ENCODE peak calls at places on chromosomes 1 and 21, in eight cellular contexts. M, H, S, J, Q, E, Y and X are unnamed samples.

GRCh38 chr1:118275716-118276115 is 90.7 kb upstream of the SPAG17 start:
- DNase-seq in Y (no peak), Q (no peak), H (no peak), S (no peak), J (no peak), E (no peak), M (no peak), X (no peak)

GRCh38 chr1:5690878-5691277 is 301.3 kb downstream of the NPHP4 start:
- DNase-seq in H (no peak), Q (no peak), S (no peak), Y (no peak), J (peak; percentile 35), E (no peak), M (no peak), X (no peak)

GRCh38 chr1:188365874-188366273 is 1537.1 kb downstream of the PLA2G4A start:
- DNase-seq in H (no peak), J (no peak), S (no peak), Q (no peak), E (no peak), M (no peak), Y (no peak), X (no peak)

GRCh38 chr1:214574598-214575411 is 23.4 kb upstream of the PTPN14 start:
- DNase-seq in E (no peak), J (no peak), Y (no peak), M (no peak), S (no peak), H (no peak), Q (no peak), X (no peak)

GRCh38 chr1:234997201-234998173 is 131.2 kb downstream of the TOMM20 start:
- DNase-seq in M (peak; percentile 100), H (peak; percentile 14), Y (no peak), E (peak; percentile 99), Q (peak; percentile 91), J (peak; percentile 95), S (no peak), X (no peak)

GRCh38 chr1:24481098-24481497 is 21.5 kb upstream of the RCAN3 start:
- DNase-seq in Y (peak; percentile 53), J (peak; percentile 29), Q (no peak), E (no peak), H (peak; percentile 70), M (no peak), S (no peak), X (peak; percentile 81)

GRCh38 chr21:42212261-42212660 is 6.7 kb upstream of the ABCG1 start:
- DNase-seq in Y (no peak), H (no peak), S (no peak), Q (no peak), M (no peak), J (no peak), E (no peak), X (no peak)

GRCh38 chr1:104195395-104195794 is 445.7 kb downstream of the AMY1C start:
- DNase-seq in E (no peak), M (no peak), J (no peak), H (no peak), Y (no peak), S (no peak), Q (no peak), X (no peak)

GRCh38 chr21:38567577-38568360 is 69.5 kb upstream of the ERG start:
- DNase-seq in H (no peak), S (no peak), J (no peak), E (no peak), Q (peak; percentile 1), Y (no peak), M (peak; percentile 17), X (no peak)

GRCh38 chr1:163747261-163747660 is 425.5 kb downstream of the NUF2 start:
- DNase-seq in Y (no peak), H (no peak), E (no peak), M (peak; percentile 60), Q (peak; percentile 47), J (no peak), S (no peak), X (no peak)

DNA sequence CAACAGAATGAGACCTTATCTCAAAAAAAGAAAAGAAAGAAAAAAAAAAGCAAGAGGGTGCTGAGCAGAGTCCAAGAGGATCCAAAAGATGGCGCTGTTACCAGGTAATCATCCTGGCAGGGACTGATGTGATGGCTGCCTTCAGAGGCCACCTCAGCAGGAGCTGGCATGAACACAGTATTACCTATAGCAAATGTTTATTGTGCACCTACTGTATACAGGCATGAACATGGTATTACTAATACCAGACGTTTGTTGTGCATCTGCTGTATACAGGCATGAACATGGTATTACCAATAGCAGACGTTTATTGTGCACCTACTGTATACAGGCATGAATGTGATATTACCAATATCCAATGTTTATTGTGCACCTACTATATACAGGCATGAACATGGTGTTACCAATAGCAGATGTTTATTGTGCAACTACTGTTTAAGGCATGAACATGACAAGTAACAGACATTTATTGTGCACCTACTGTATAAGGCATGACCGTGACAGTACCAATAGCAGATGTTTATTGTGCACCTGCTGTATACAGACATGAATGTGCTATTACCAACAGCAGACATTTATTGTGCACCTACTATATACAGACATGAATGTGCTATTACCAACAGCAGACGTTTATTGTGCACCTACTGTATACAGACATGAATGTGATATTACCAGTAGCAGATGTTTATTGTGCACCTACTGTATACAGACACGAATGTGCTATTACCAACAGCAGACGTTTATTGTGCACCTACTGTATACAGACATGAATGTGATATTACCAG is 115.1 kb upstream of the TMEM51 start:
- DNase-seq in M (no peak), Q (no peak), E (no peak), J (no peak), Y (no peak), S (no peak), H (no peak), X (no peak)
- TF ChIP-seq CTCF in M (peak; percentile 73), Q (peak; percentile 43), E (no peak), J (no peak), Y (peak; percentile 2), S (no peak), H (no peak), X (peak; percentile 20)

GRCh38 chr21:40618216-40618615 is 228.7 kb downstream of the DSCAM start:
- DNase-seq in M (no peak), Y (no peak), J (no peak), Q (no peak), H (no peak), E (no peak), S (no peak), X (no peak)

GRCh38 chr21:40622531-40622930 is 224.4 kb downstream of the DSCAM start:
- DNase-seq in H (no peak), J (no peak), Q (no peak), S (no peak), Y (no peak), M (no peak), E (no peak), X (no peak)

GRCh38 chr21:40620386-40621145 is 226.4 kb downstream of the DSCAM start:
- DNase-seq in M (no peak), Y (no peak), J (no peak), Q (no peak), E (no peak), H (no peak), S (no peak), X (no peak)

GRCh38 chr21:40625991-40626390 is 221.0 kb downstream of the DSCAM start:
- DNase-seq in E (no peak), S (no peak), Q (no peak), J (no peak), M (no peak), Y (no peak), H (no peak), X (no peak)

DNA sequence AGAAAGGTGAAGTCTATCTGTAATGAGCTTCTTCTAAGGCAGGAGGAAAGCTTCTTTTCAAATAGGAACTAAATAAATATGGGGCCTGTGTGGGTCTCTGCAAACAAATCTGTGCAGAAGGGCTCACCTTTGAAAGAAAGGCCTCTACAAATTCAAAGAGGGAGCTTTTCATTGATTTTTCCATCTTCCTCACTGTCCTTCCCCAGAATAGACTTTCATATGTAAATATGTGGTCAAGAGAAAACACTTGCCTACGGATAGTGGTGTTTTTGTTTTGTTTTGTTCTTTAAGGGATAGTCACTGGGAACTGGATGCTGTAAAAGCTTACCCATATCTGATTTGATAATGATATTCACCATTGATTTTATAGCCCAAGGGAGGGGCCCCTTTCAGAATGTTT is 223.4 kb downstream of the DSCAM start:
- DNase-seq in Y (no peak), S (no peak), M (no peak), Q (no peak), E (no peak), H (no peak), J (no peak), X (no peak)
- TF ChIP-seq CTCF in Y (no peak), S (no peak), M (no peak), Q (no peak), E (no peak), H (no peak), J (no peak), X (no peak)

GRCh38 chr1:91018006-91018405 is 3.8 kb downstream of the ZNF644 start:
- DNase-seq in S (no peak), H (no peak), E (no peak), J (no peak), Q (no peak), Y (no peak), M (no peak), X (peak; percentile 17)

GRCh38 chr1:91020486-91020885 is 1.3 kb downstream of the ZNF644 start:
- DNase-seq in H (no peak), J (no peak), E (no peak), Y (no peak), M (no peak), S (no peak), Q (no peak), X (no peak)

GRCh38 chr1:91021686-91022517 is at the start of gene ZNF644:
- DNase-seq in J (peak; percentile 91), E (peak; percentile 52), M (peak; percentile 88), Q (peak; percentile 52), Y (peak; percentile 84), S (peak; percentile 79), H (peak; percentile 94), X (peak; percentile 91)

GRCh38 chr1:91022518-91022929 is 689 bp upstream of the ZNF644 start:
- DNase-seq in H (no peak), M (no peak), E (no peak), Q (no peak), S (no peak), Y (no peak), J (no peak), X (no peak)

DNA sequence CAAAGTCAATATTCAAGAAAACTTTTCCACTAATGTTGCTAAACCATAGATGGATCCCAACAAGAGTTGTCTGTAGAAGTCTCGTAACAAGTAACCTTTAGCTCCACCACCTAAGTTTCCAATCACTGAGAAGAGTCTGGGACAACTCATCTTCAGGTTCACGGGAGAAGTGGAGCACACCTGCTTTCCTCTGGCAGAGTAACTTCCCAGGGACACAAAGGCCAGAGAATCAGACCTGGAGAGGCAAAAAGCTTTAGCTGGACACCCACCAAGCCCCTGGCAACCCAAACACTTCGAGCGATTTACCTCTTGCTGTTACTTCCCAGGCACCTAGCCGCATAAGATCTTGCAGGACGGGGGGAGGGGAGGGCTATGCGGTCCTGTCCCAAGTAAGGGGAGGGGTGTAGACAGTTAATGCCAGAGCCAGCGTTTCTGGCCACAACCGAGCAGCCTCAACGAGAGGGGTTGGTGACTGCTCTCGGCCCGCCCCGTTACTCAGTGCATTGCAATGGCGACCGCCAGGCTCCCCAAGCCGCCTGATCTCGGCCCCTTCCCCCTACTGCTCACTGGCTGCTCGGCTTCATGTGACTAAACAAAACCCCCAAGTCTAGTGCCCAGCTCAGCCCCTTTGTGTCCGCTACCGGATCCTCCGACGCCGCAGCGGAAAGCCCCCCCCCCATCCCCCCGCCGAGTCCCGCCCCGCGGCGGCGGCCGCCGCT is 709 bp downstream of the ZNF644 start:
- DNase-seq in Q (no peak), H (peak; percentile 73), J (peak; percentile 78), Y (peak; percentile 60), E (peak; percentile 46), M (peak; percentile 72), S (peak; percentile 65), X (peak; percentile 82)
- TF ChIP-seq CTCF in Q (no peak), H (no peak), J (no peak), Y (no peak), E (no peak), M (no peak), S (no peak), X (no peak)

GRCh38 chr21:31213787-31214186 is 130.3 kb downstream of the TIAM1 start:
- DNase-seq in Y (no peak), E (no peak), S (no peak), M (no peak), Q (no peak), J (no peak), H (no peak), X (no peak)
- TF ChIP-seq CTCF in Y (no peak), E (no peak), S (no peak), M (no peak), Q (peak; percentile 7), J (no peak), H (no peak), X (no peak)